ENCODE peak calls at places on chromosomes 2 and 18, in four cellular contexts. D is GM12891, W is H1, U is K562. R is an unnamed sample.

GRCh38 chr2:119359774-119360173 is 6.9 kb downstream of the C2orf76 start:
- DNase-seq in W (no peak), U (no peak), D (no peak), R (no peak)

GRCh38 chr2:183780072-183780471 is 655.8 kb downstream of the NUP35 start:
- DNase-seq in D (no peak), W (no peak), U (no peak), R (no peak)

GRCh38 chr2:238380785-238381184 is 45.9 kb upstream of the ASB1 start:
- DNase-seq in W (no peak), D (no peak), U (no peak), R (no peak)

GRCh38 chr2:2892892-2893291 is 484.7 kb downstream of the EIPR1 start:
- DNase-seq in U (no peak), W (no peak), D (no peak), R (no peak)

GRCh38 chr2:117997872-117998454 is 15.9 kb downstream of the CCDC93 start:
- DNase-seq in D (no peak), W (no peak), U (no peak), R (no peak)

GRCh38 chr2:218885981-218886447 is 5.4 kb downstream of the WNT10A start:
- DNase-seq in U (no peak), W (no peak), D (peak), R (no peak)

GRCh38 chr18:3709166-3709565 is 259.2 kb downstream of the TGIF1 start:
- DNase-seq in W (no peak), U (no peak), D (no peak), R (no peak)

GRCh38 chr2:233178994-233179847 is 72.3 kb upstream of the ATG16L1 start:
- DNase-seq in D (no peak), U (peak), W (no peak), R (no peak)

GRCh38 chr2:53629527-53629926 is 138.1 kb upstream of the CHAC2 start:
- DNase-seq in U (no peak), D (no peak), W (no peak), R (no peak)

DNA sequence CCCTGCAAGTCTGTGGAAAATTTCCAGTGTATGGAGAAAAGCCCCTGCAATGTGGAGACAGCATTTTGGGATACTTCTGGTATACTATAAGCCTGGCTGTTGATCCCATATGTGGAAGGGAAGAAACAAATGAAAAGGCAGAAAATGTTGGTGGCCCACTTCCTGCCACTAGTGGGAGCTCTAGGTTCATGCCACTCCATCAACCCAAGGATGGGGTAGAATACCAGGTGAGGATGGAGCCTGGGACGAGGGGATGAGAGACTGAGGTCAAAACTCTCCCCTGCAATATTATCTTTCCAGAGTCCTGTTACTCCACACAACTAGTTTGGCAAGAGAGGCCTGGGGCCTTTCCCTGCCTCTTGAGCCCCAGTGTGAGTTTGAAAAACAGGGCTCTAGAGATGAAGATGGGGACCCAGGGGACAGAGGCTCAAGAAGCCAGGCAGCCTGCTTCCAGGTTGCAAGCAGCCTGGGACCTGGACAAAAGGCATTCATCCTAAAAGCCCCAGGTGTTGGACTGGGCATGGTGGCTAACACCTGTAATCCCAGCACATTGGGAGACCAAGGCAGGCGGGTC is 31.9 kb downstream of the BMP10 start:
- DNase-seq in D (no peak), W (no peak), U (peak), R (no peak)
- TF ChIP-seq TAF1 in D (no peak), W (no peak), U (no peak), R (no peak)

GRCh38 chr2:222752731-222753130 is 81.3 kb downstream of the MOGAT1 start:
- DNase-seq in D (no peak), U (no peak), W (no peak), R (no peak)
- TF ChIP-seq TAF1 in D (no peak), U (no peak), W (no peak), R (no peak)

DNA sequence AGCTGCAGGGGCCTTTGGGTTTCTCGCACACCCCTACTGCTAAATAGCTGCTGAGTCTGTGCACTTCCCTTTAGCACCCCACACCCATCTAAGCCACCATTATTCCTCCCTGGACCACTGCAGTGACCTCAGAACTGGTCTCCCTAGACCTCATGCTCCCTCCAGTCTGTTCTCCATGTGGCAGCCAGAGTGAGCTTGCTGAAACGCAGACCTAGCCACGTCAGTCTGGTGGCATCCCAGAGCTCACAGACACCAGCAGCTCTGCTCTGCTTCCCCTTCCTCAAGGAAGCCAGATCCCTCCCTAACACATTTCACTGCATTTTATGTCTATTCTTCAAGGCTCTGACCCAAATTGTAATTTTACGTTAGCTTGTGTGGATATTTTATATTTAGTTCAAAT is 144.4 kb downstream of the DYSF start:
- DNase-seq in W (no peak), U (no peak), D (no peak), R (no peak)
- TF ChIP-seq TAF1 in W (no peak), U (no peak), D (no peak), R (no peak)

GRCh38 chr2:129768485-129769258 is 210.8 kb upstream of the RAB6C start:
- DNase-seq in D (no peak), W (no peak), U (no peak), R (no peak)
- TF ChIP-seq TAF1 in D (no peak), W (no peak), U (no peak), R (no peak)

GRCh38 chr2:174325373-174325772 is 9.4 kb upstream of the SP9 start:
- DNase-seq in D (no peak), U (no peak), W (no peak), R (no peak)

GRCh38 chr2:174327559-174327897 is 7.2 kb upstream of the SP9 start:
- DNase-seq in U (no peak), D (no peak), W (no peak), R (no peak)

GRCh38 chr2:174325932-174326879 is 8.5 kb upstream of the SP9 start:
- DNase-seq in D (no peak), U (peak), W (no peak), R (no peak)

GRCh38 chr2:174326880-174327558 is 7.7 kb upstream of the SP9 start:
- DNase-seq in U (no peak), D (no peak), W (no peak), R (no peak)

GRCh38 chr2:174322139-174322538 is 12.6 kb upstream of the SP9 start:
- DNase-seq in D (no peak), W (no peak), U (no peak), R (no peak)
- TF ChIP-seq TAF1 in D (no peak), W (no peak), U (no peak), R (no peak)

GRCh38 chr18:50788284-50788683 is 31.5 kb downstream of the MRO start:
- DNase-seq in D (no peak), U (no peak), W (no peak), R (no peak)
- TF ChIP-seq TAF1 in D (no peak), U (no peak), W (no peak), R (no peak)

GRCh38 chr18:30766053-30766452 is 276.5 kb downstream of the DSC3 start:
- DNase-seq in W (no peak), U (no peak), D (no peak), R (no peak)
- TF ChIP-seq TAF1 in W (no peak), U (no peak), D (no peak), R (no peak)

GRCh38 chr18:51171208-51171607 is 26.3 kb downstream of the MEX3C start:
- DNase-seq in D (no peak), W (no peak), U (no peak), R (no peak)
- TF ChIP-seq TAF1 in D (no peak), W (no peak), U (no peak), R (no peak)

GRCh38 chr2:45778720-45779171 is 127.3 kb downstream of the PRKCE start:
- DNase-seq in U (peak), D (no peak), W (peak), R (peak)
- TF ChIP-seq TAF1 in U (no peak), D (no peak), W (no peak), R (no peak)

R was measured in GM12892.